ENCODE peak calls at places on chromosome 11, in ten cellular contexts. M, S, V, P, D, E, J, T, Z and W are unnamed samples.

GRCh38 chr11:64539711-64540420 is 51.2 kb upstream of the SLC22A12 start:
- DNase-seq in S (no peak), J (no peak), T (no peak), D (no peak), E (no peak), Z (no peak), V (no peak), M (no peak), P (no peak), W (no peak)

GRCh38 chr11:76510060-76511047 is 65.5 kb downstream of the EMSY start:
- DNase-seq in D (no peak), V (no peak), J (no peak), M (peak), Z (no peak), E (no peak), T (peak), S (no peak), P (no peak), W (no peak)

GRCh38 chr11:128161994-128162393 is 425.4 kb downstream of the ETS1 start:
- DNase-seq in J (no peak), D (no peak), P (no peak), E (no peak), M (no peak), V (no peak), Z (no peak), S (no peak), T (no peak), W (no peak)

GRCh38 chr11:35006389-35007128 is 90.1 kb downstream of the PDHX start:
- DNase-seq in D (no peak), Z (no peak), S (peak), M (no peak), V (peak), P (no peak), T (no peak), J (no peak), E (no peak), W (no peak)

GRCh38 chr11:3995307-3995706 is 99.3 kb upstream of the RRM1 start:
- DNase-seq in P (no peak), M (no peak), S (no peak), Z (no peak), T (no peak), D (no peak), E (no peak), J (no peak), V (no peak), W (no peak)

GRCh38 chr11:2140411-2141400 is 1.5 kb upstream of the IGF2 start:
- DNase-seq in Z (no peak), E (no peak), J (no peak), T (peak), M (no peak), S (no peak), D (no peak), V (no peak), P (no peak), W (no peak)

GRCh38 chr11:10450451-10451398 is 4.3 kb upstream of the AMPD3 start:
- DNase-seq in D (peak), J (peak), V (peak), M (no peak), S (peak), P (peak), Z (no peak), E (peak), T (peak), W (no peak)

GRCh38 chr11:47510231-47510630 is 42.7 kb downstream of the CELF1 start:
- DNase-seq in T (no peak), V (peak), D (peak), J (no peak), P (no peak), E (no peak), S (peak), M (no peak), Z (peak), W (no peak)

GRCh38 chr11:77206264-77207018 is 78.4 kb downstream of the MYO7A start:
- DNase-seq in T (no peak), Z (no peak), E (no peak), P (peak), D (no peak), V (no peak), S (no peak), M (no peak), J (no peak), W (no peak)

GRCh38 chr11:120400564-120401364 is 64.6 kb downstream of the ARHGEF12 start:
- DNase-seq in S (peak), T (no peak), M (peak), V (no peak), E (no peak), J (no peak), D (peak), P (no peak), Z (peak), W (no peak)

GRCh38 chr11:95788921-95789505 is 569 bp downstream of the FAM76B start:
- DNase-seq in S (no peak), Z (peak), P (no peak), D (peak), V (peak), T (peak), E (peak), J (peak), M (no peak), W (peak)

GRCh38 chr11:126186031-126186698 is 25.3 kb downstream of the RPUSD4 start:
- DNase-seq in S (no peak), J (no peak), E (no peak), Z (no peak), D (no peak), P (no peak), V (no peak), T (no peak), M (no peak), W (no peak)

GRCh38 chr11:47130541-47130940 is 46.1 kb downstream of the ARFGAP2 start:
- DNase-seq in Z (no peak), E (peak), V (no peak), J (peak), M (no peak), P (no peak), S (no peak), D (no peak), T (peak), W (peak)

GRCh38 chr11:776459-777287 is 614 bp downstream of the GATD1 start:
- DNase-seq in Z (no peak), E (peak), D (no peak), P (peak), V (peak), M (no peak), T (peak), J (peak), S (peak), W (peak)

GRCh38 chr11:57458410-57459111 is 1.8 kb upstream of the RTN4RL2 start:
- DNase-seq in E (peak), Z (no peak), D (peak), V (peak), M (no peak), J (peak), S (peak), P (peak), T (peak), W (peak)

GRCh38 chr11:117638913-117639543 is 158.0 kb downstream of the DSCAML1 start:
- DNase-seq in V (no peak), J (no peak), E (no peak), M (no peak), D (no peak), S (no peak), P (peak), T (no peak), Z (no peak), W (no peak)

GRCh38 chr11:13280323-13280722 is 2.7 kb downstream of the BMAL1 start:
- DNase-seq in P (no peak), M (no peak), E (no peak), D (no peak), S (no peak), J (no peak), T (no peak), Z (no peak), V (no peak), W (no peak)

GRCh38 chr11:63813035-63813562 is at the start of gene SPINDOC:
- DNase-seq in E (peak), P (peak), D (peak), M (no peak), Z (peak), J (peak), S (peak), V (peak), T (peak), W (peak)

GRCh38 chr11:82718307-82718706 is 15.4 kb downstream of the FAM181B start:
- DNase-seq in S (no peak), V (peak), E (peak), D (peak), P (no peak), J (peak), Z (peak), T (peak), M (no peak), W (peak)

GRCh38 chr11:57512646-57513445 is 2.7 kb downstream of the SLC43A1 start:
- DNase-seq in V (no peak), D (no peak), M (no peak), E (no peak), Z (no peak), J (no peak), P (no peak), T (no peak), S (no peak), W (no peak)

GRCh38 chr11:122100222-122101080 is 15.6 kb downstream of the BLID start:
- DNase-seq in J (peak), Z (peak), T (peak), S (no peak), E (peak), V (peak), P (peak), D (peak), M (no peak), W (no peak)

GRCh38 chr11:66853242-66854229 is 3.3 kb upstream of the LRFN4 start:
- DNase-seq in D (no peak), S (no peak), J (no peak), T (no peak), P (peak), E (no peak), Z (no peak), M (no peak), V (no peak), W (no peak)

GRCh38 chr11:78420796-78421209 is 3.2 kb upstream of the GAB2 start:
- DNase-seq in Z (peak), V (peak), D (peak), T (no peak), M (no peak), E (no peak), P (peak), S (peak), J (peak), W (no peak)

GRCh38 chr11:77589181-77589520 is 602 bp upstream of the AQP11 start:
- DNase-seq in T (no peak), V (no peak), P (no peak), E (no peak), J (no peak), M (no peak), S (no peak), D (no peak), Z (no peak), W (no peak)